ENCODE peak calls at places on chromosomes 11 and 22, in four cellular contexts. L is neural crest cell, O is GM12865, J is IMR-90. N is an unnamed sample.

GRCh38 chr11:81222491-81222890 is 1511.2 kb downstream of the FAM181B start:
- DNase-seq in L (no peak), O (no peak), J (no peak), N (no peak)

GRCh38 chr11:78853521-78853920 is 278.9 kb upstream of the NARS2 start:
- DNase-seq in L (no peak), O (no peak), J (no peak), N (no peak)

GRCh38 chr11:111845256-111846028 is 25.9 kb downstream of the ALG9 start:
- DNase-seq in L (no peak), O (no peak), J (no peak), N (no peak)

GRCh38 chr22:39208013-39208680 is 36.6 kb downstream of the PDGFB start:
- DNase-seq in L (no peak), O (no peak), J (no peak), N (no peak)

GRCh38 chr22:50308597-50308935 is 1.1 kb upstream of the PLXNB2 start:
- DNase-seq in L (no peak), O (no peak), J (peak), N (peak)

GRCh38 chr11:110947100-110947499 is 234.9 kb upstream of the ARHGAP20 start:
- DNase-seq in L (no peak), O (no peak), J (no peak), N (no peak)

GRCh38 chr11:61162092-61162935 is 1.1 kb upstream of the VPS37C start:
- DNase-seq in L (no peak), O (peak), J (peak), N (peak)

GRCh38 chr11:35541621-35542375 is 16.4 kb upstream of the PAMR1 start:
- DNase-seq in L (no peak), O (no peak), J (peak), N (no peak)

GRCh38 chr11:116415095-116415494 is 357.7 kb downstream of the BUD13 start:
- DNase-seq in L (no peak), O (no peak), J (no peak), N (no peak)

GRCh38 chr11:108221981-108222685 is at the start of gene NPAT:
- DNase-seq in L (no peak), O (peak), J (no peak), N (no peak)

GRCh38 chr11:122633219-122633829 is 22.2 kb upstream of the UBASH3B start:
- DNase-seq in L (no peak), O (peak), J (peak), N (peak)

GRCh38 chr11:21895686-21896085 is 297.2 kb upstream of the ANO5 start:
- DNase-seq in L (no peak), O (no peak), J (no peak), N (no peak)

GRCh38 chr22:19680911-19681862 is 33.1 kb upstream of the SEPTIN5 start:
- DNase-seq in L (no peak), O (no peak), J (no peak), N (no peak)

GRCh38 chr22:39534591-39535301 is 2.2 kb upstream of the RPS19BP1 start:
- DNase-seq in L (peak), O (peak), J (peak), N (peak)

GRCh38 chr11:96037267-96037990 is 113.5 kb upstream of the MTMR2 start:
- DNase-seq in L (no peak), O (no peak), J (no peak), N (peak)
- TF ChIP-seq CTCF in L (no peak), O (no peak), J (no peak), N (no peak)

GRCh38 chr11:17987826-17988225 is 25.0 kb downstream of the SERGEF start:
- DNase-seq in L (no peak), O (no peak), J (no peak), N (no peak)

GRCh38 chr11:17985517-17985916 is 27.3 kb downstream of the SERGEF start:
- DNase-seq in L (no peak), O (no peak), J (peak), N (no peak)

GRCh38 chr11:17988465-17988864 is 24.4 kb downstream of the SERGEF start:
- DNase-seq in L (no peak), O (no peak), J (no peak), N (no peak)

GRCh38 chr11:17986007-17986710 is 26.7 kb downstream of the SERGEF start:
- DNase-seq in L (no peak), O (no peak), J (peak), N (no peak)

DNA sequence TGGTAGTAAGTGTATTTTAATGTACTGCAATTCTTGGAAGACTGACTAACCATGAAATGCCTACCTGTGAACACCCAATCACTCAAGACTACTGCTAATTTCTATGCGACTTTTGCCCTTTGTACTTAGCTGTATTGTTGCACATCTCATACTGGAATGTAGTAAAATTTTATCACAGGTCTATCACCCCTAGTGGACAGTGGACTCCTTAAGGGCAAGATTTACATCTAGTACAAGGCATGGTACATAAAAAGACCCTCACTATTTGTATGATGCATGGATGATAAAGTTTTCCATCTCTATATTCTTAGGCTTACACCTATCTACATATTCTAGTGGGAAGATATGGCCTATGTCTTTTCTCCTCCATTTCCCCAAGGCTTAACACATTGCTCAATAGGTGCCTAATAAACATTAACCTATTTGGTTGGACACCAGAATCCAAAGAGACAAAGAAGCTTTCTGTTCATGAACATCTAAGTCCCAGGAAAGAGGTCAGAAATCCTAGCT is 26.1 kb downstream of the SERGEF start:
- DNase-seq in L (no peak), O (no peak), J (no peak), N (no peak)
- TF ChIP-seq CTCF in L (peak), O (peak), J (peak), N (no peak)

DNA sequence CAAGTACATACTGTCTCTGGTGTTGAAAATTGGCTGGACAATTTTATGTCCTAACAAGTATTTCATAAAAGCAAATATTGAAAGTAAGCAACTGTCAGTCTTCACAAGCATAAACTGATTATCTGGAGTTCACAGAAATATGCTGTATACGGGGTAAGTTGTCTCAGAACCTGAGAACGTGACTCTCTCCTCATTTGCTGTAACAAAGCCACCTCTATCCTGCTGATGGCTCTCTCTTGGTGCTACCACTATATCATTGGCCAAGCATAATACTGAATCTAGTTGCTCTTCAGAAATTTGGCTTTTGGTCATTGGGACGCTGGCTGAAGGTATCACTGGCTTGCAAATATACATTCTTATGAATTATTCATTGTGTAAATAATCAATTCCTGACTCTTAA is 1078.0 kb downstream of the LRRC4C start:
- DNase-seq in L (no peak), O (no peak), J (no peak), N (no peak)
- TF ChIP-seq CTCF in L (no peak), O (no peak), J (no peak), N (no peak)

DNA sequence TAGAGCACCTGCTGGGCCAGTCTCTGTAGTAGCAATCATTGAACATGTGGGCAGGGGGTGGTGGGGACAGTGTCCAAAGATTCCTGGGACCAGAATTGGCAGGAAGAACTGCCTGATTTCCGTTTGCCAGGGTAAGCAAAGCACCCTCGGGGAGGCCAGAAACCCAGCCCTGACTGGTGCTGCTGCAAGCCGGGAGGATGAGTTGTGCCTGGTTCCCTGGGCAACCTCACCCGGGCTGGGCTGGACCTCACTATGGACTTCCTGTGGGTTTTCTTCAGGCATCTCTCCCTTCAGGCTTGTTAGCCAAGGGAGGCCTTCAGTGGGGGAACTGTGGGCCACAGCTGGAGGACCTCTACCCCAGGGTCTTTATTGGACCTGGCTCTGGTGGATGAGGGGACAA is 8.0 kb upstream of the POU2F3 start:
- DNase-seq in L (no peak), O (no peak), J (no peak), N (no peak)
- TF ChIP-seq CTCF in L (no peak), O (no peak), J (no peak), N (no peak)

GRCh38 chr22:34111210-34111824 is 191.0 kb upstream of the LARGE1 start:
- DNase-seq in L (peak), O (peak), J (no peak), N (peak)
- TF ChIP-seq CTCF in L (peak), O (peak), J (peak), N (peak)

GRCh38 chr11:76579047-76579751 is 91.3 kb downstream of the LRRC32 start:
- DNase-seq in L (no peak), O (no peak), J (no peak), N (no peak)
- TF ChIP-seq CTCF in L (no peak), O (peak), J (peak), N (no peak)

DNA sequence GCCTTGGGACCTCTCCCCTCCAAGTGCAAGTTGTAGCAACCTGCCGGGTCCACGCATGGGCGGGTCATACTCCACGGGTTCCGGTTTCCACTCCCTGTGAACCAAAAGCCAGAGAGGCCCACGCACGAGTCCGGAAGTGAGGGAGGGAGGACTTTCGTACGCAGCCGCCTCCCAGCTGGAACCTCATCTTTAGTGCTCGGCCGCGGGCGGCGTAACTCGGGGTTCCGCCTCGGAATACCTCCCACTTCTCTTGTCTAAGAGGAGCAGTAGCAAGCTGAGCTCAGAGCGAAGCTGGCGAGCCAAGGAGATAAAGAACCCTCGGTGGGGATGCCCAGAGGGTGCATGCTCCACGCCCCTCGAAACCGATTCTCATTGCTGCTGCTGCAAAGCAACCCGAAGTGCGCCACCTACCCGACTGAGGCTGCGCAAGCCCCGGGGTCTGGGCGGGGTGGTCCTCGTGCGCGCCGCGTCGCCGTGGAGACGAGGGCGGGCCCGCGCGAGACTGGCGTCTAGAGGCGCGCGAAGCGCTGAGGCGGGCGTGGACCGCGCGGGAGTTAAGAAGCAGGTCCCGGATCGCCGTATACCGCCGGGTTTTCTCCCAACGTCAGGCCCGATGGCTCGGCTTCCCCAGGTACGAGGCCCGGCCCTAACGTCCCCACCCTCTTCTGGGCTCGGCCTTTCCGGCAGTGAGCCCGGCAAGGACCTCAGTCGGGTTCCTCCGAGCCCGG is at the start of gene SFI1:
- DNase-seq in L (peak), O (peak), J (peak), N (peak)
- TF ChIP-seq CTCF in L (peak), O (peak), J (peak), N (no peak)

GRCh38 chr11:65662802-65663633 is at the start of gene RELA:
- DNase-seq in L (peak), O (peak), J (peak), N (peak)
- TF ChIP-seq CTCF in L (no peak), O (no peak), J (no peak), N (no peak)

DNA sequence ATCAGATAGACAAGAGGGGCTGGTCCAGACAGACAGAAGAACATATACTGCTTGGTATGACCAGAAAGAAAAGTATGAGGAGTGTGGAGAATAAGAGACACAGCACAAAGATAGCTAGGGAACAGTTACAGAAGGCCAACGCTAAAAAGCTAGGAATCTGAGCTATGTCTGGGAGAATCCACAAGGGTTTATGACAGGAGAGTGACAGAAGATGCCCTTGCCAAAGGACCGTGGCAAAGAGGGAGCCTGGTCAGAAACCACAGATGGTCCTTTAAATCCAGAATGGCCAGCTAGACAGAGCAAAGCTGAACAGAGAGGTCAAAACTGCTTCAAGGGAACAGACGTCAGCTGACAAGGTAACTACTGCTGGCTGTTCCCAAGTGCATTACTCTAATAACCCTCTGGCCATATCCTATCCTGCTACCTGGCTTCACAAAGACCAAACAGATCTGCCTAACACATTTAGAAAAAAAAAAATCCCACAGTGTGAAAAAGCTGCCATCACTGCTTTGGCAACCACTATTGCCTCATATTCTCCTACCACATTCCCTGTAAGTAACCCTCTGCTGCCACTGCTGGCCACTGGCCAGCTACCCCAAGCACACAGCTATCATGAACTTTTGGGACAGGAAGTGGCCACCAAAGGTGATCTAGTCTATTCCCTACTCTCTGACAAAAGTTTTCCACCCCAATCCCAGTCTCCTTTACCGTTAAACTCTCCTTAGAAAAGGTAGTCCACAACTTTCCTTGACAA is 7.3 kb downstream of the SERGEF start:
- DNase-seq in L (no peak), O (no peak), J (no peak), N (no peak)
- TF ChIP-seq CTCF in L (no peak), O (no peak), J (no peak), N (no peak)